ENCODE peak calls at places on chromosomes 2 and 18, in six cellular contexts. C is K562, B is aorta, R is DND-41, L is sigmoid colon, O is PC-3. M is an unnamed sample.

GRCh38 chr2:95349568-95350319 is 52.6 kb downstream of the KCNIP3 start:
- DNase-seq in R (no peak), L (peak; percentile 44), B (no peak), C (no peak), O (no peak), M (no peak)

GRCh38 chr18:51193621-51194287 is 3.7 kb downstream of the MEX3C start:
- DNase-seq in L (no peak), R (no peak), B (no peak), O (peak; percentile 1), C (no peak), M (no peak)

GRCh38 chr2:51758080-51758479 is 726.1 kb upstream of the NRXN1 start:
- DNase-seq in L (no peak), B (no peak), C (no peak), O (peak; percentile 4), R (no peak), M (no peak)

GRCh38 chr18:10195529-10195928 is 258.9 kb upstream of the APCDD1 start:
- DNase-seq in C (no peak), L (no peak), R (no peak), O (no peak), B (no peak), M (no peak)

GRCh38 chr2:3823748-3824147 is 120.4 kb downstream of the DCDC2C start:
- DNase-seq in B (no peak), L (no peak), R (no peak), C (no peak), O (peak; percentile 53), M (no peak)

GRCh38 chr18:58473071-58473470 is 155.8 kb downstream of the ALPK2 start:
- DNase-seq in R (no peak), O (peak; percentile 63), B (no peak), L (no peak), C (no peak), M (no peak)

GRCh38 chr2:60549250-60550150 is 4.0 kb downstream of the BCL11A start:
- DNase-seq in L (peak; percentile 65), B (no peak), O (peak; percentile 38), C (no peak), R (peak; percentile 63), M (no peak)

GRCh38 chr2:64937341-64938230 is 51.6 kb upstream of the SLC1A4 start:
- DNase-seq in C (no peak), B (peak; percentile 75), R (no peak), L (no peak), O (no peak), M (no peak)

GRCh38 chr2:120710256-120710655 is 25.4 kb upstream of the GLI2 start:
- DNase-seq in R (no peak), B (no peak), L (no peak), C (no peak), O (no peak), M (no peak)

GRCh38 chr18:44826418-44827259 is 146.0 kb downstream of the SETBP1 start:
- DNase-seq in B (peak; percentile 81), R (no peak), O (peak; percentile 63), L (peak; percentile 95), C (no peak), M (no peak)

GRCh38 chr2:237411683-237412349 is 2.1 kb downstream of the COL6A3 start:
- DNase-seq in C (no peak), R (no peak), B (no peak), L (peak; percentile 86), O (no peak), M (no peak)

GRCh38 chr2:172428841-172429173 is 1.4 kb downstream of the ITGA6 start:
- DNase-seq in C (no peak), B (no peak), R (no peak), O (no peak), L (no peak), M (no peak)

GRCh38 chr2:206095925-206096324 is 10.0 kb upstream of the INO80D start:
- DNase-seq in O (no peak), C (no peak), L (no peak), B (no peak), R (no peak), M (no peak)

GRCh38 chr2:78734221-78734620 is 291.3 kb upstream of the REG3G start:
- DNase-seq in O (no peak), B (no peak), L (no peak), C (no peak), R (no peak), M (no peak)

GRCh38 chr2:230660294-230661060 is 52.2 kb upstream of the CAB39 start:
- DNase-seq in O (no peak), C (no peak), R (peak; percentile 48), L (peak; percentile 75), B (peak; percentile 85), M (peak; percentile 38)

DNA sequence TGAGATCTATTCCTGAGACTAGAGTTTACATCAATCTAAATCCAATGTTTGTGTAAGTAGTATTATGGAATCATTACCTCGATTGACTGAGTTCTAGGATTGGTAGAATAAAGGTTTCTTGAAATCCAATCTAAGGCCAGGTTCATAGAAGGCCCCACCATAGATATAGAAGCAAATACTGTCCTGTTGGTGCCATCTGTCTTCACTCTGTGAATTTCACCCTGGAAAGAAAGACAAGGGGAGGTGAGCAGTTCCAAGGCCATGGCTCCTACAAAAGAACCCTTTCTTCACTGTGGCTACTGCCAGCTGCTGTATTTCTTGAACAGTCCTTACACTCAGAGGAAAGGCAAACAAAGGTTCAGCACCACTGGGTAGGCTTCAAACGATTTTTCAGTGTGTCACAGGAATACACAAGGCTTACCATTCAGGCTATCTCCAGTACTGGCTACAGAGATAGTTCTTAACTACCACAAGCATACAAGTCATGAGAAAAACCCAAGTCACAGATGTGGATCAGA is 137.0 kb downstream of the LRP2 start:
- DNase-seq in O (no peak), B (no peak), R (no peak), C (no peak), L (no peak), M (no peak)
- H3K36me3 ChIP-seq in O (no peaks in the 10 kb centered on the region), B (no peaks in the 10 kb centered on the region), R (no peaks in the 10 kb centered on the region), C (no peaks in the 10 kb centered on the region), L (no peaks in the 10 kb centered on the region), M (no peaks in the 10 kb centered on the region)

GRCh38 chr2:112962308-112963175 is 15.3 kb upstream of the IL36G start:
- DNase-seq in L (no peak), C (no peak), R (no peak), O (no peak), B (no peak), M (no peak)

GRCh38 chr2:112960230-112960825 is 17.5 kb upstream of the IL36G start:
- DNase-seq in C (peak; percentile 31), B (no peak), L (no peak), R (no peak), O (peak; percentile 26), M (no peak)

GRCh38 chr2:112958428-112959108 is 19.2 kb upstream of the IL36G start:
- DNase-seq in O (peak; percentile 69), C (peak; percentile 75), L (no peak), B (no peak), R (peak; percentile 52), M (peak; percentile 48)

GRCh38 chr2:112957511-112957910 is 20.3 kb upstream of the IL36G start:
- DNase-seq in R (no peak), C (no peak), L (no peak), B (no peak), O (peak; percentile 17), M (no peak)

DNA sequence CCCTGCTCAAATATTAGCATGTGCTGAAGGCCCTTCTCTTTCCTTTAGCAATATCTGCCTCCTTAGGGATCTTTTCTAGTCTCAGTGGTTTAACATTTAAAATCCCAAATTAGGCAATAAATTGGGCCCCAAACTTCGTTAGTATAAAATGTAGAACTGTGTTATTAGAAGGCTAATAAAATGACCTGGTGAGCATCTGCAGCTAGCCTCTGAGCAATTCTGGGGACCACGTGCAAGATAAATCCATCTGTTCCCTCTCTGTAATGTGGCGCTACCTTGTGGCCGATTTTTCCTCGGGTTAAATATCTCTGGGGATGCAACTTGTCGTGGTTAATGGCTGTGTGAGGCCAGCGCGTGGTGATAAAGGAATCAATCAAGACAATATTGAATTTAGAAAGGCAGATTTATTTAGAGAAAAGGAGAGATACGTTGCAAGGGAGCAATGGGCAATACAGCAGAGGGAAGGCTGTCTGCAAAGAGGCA is 18.7 kb upstream of the IL36G start:
- DNase-seq in R (no peak), B (no peak), L (no peak), O (peak; percentile 39), C (peak; percentile 40), M (no peak)
- H3K27me3 ChIP-seq in R (peaks cover 12% of the 10 kb centered on the region), B (no peaks in the 10 kb centered on the region), L (no peaks in the 10 kb centered on the region), O (no peaks in the 10 kb centered on the region), C (peaks cover 29% of the 10 kb centered on the region), M (no peaks in the 10 kb centered on the region)

GRCh38 chr2:166897666-166898065 is 9.4 kb downstream of the XIRP2 start:
- DNase-seq in B (no peak), R (no peak), C (no peak), O (no peak), L (no peak), M (no peak)
- H3K4me3 ChIP-seq in B (no peak overlapping the region), R (no peak overlapping the region), C (no peak overlapping the region), O (no peak overlapping the region), L (no peak overlapping the region), M (no peak overlapping the region)

GRCh38 chr2:233273120-233273519 is 21.6 kb downstream of the ATG16L1 start:
- DNase-seq in O (no peak), C (no peak), L (no peak), R (no peak), B (no peak), M (no peak)
- H3K36me3 ChIP-seq in O (peaks cover 96% of the 10 kb centered on the region), C (peaks cover 95% of the 10 kb centered on the region), L (peaks cover 28% of the 10 kb centered on the region), R (peaks cover 96% of the 10 kb centered on the region), B (peaks cover 20% of the 10 kb centered on the region), M (peaks cover 45% of the 10 kb centered on the region)

DNA sequence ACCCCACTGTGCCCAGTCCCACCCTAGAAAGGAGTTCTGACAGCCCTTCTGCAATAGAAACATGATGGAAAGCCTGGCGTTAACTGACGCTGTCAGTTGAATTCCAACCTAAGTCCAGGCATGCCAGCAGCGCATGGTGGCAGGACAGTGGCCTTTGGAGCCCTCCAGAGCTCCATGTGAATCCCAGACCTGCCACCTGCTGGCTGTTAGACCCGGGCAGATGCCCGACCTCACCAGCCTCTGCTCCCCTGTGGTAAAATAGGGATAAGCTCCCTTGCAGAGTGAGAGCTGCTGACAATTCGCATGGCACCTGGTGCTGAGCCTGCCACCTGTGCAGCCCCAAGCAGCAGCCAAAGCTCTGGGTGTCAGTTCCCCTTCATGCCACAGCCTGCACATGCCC is 138.6 kb downstream of the LOXHD1 start:
- DNase-seq in O (peak; percentile 19), R (no peak), L (no peak), B (no peak), C (no peak), M (no peak)
- H3K27me3 ChIP-seq in O (no peaks in the 10 kb centered on the region), R (no peaks in the 10 kb centered on the region), L (no peaks in the 10 kb centered on the region), B (no peaks in the 10 kb centered on the region), C (no peaks in the 10 kb centered on the region), M (no peaks in the 10 kb centered on the region)

GRCh38 chr2:174680221-174680620 is 82.6 kb upstream of the WIPF1 start:
- DNase-seq in B (no peak), L (no peak), C (no peak), O (no peak), R (no peak), M (no peak)
- H3K4me3 ChIP-seq in B (no peak overlapping the region), L (no peak overlapping the region), C (no peak overlapping the region), O (no peak overlapping the region), R (no peak overlapping the region), M (no peak overlapping the region)

GRCh38 chr18:55264108-55264507 is 304.8 kb upstream of the CCDC68 start:
- DNase-seq in O (no peak), C (no peak), B (no peak), R (no peak), L (no peak), M (no peak)
- H3K36me3 ChIP-seq in O (no peaks in the 10 kb centered on the region), C (peaks cover under 1% of the 10 kb centered on the region), B (peaks cover 4% of the 10 kb centered on the region), R (peaks cover 9% of the 10 kb centered on the region), L (no peaks in the 10 kb centered on the region), M (no peaks in the 10 kb centered on the region)

M was measured in naive thymus-derived CD4-positive, alpha-beta T cell.